ENCODE peak calls at places on chromosomes 16 and 17, in five cellular contexts. Q is AG04449, I is A673, N is heart right ventricle, K is brain microvascular endothelial cell. B is an unnamed sample.

GRCh38 chr17:40311575-40311974 is 2.6 kb downstream of the RARA start:
- DNase-seq in I (peak), N (peak), K (no peak), Q (no peak), B (no peak)

GRCh38 chr17:50630524-50631194 is 4.0 kb upstream of the ABCC3 start:
- DNase-seq in Q (no peak), K (no peak), I (no peak), N (peak), B (no peak)

GRCh38 chr16:8644513-8645140 is 23.1 kb downstream of the METTL22 start:
- DNase-seq in Q (no peak), N (no peak), K (no peak), I (no peak), B (peak)

GRCh38 chr17:83080641-83081560 is 1.5 kb downstream of the METRNL start:
- DNase-seq in I (no peak), N (no peak), Q (no peak), K (no peak), B (no peak)

GRCh38 chr17:77719806-77720205 is 238.7 kb upstream of the TNRC6C start:
- DNase-seq in K (no peak), Q (no peak), N (no peak), I (no peak), B (no peak)

GRCh38 chr17:38609280-38610031 is 3.7 kb upstream of the SRCIN1 start:
- DNase-seq in K (no peak), Q (no peak), N (no peak), I (no peak), B (no peak)

GRCh38 chr16:80803341-80804060 is 897 bp downstream of the CDYL2 start:
- DNase-seq in Q (no peak), N (peak), I (peak), K (no peak), B (peak)

GRCh38 chr16:11681977-11682654 is 13.9 kb downstream of the SNN start:
- DNase-seq in Q (no peak), N (no peak), K (no peak), I (no peak), B (no peak)

GRCh38 chr16:87324411-87325275 is 7.5 kb upstream of the C16orf95 start:
- DNase-seq in K (no peak), I (peak), N (no peak), Q (no peak), B (peak)

GRCh38 chr16:945271-946047 is 25.3 kb downstream of the LMF1 start:
- DNase-seq in I (no peak), Q (no peak), K (no peak), N (no peak), B (no peak)

GRCh38 chr17:81884520-81884919 is 6.9 kb downstream of the ALYREF start:
- DNase-seq in K (no peak), I (no peak), Q (no peak), N (no peak), B (no peak)

GRCh38 chr16:22424161-22424937 is 49.9 kb upstream of the CDR2 start:
- DNase-seq in N (peak), Q (no peak), I (no peak), K (no peak), B (no peak)

GRCh38 chr17:76987486-76987885 is 119.3 kb downstream of the MGAT5B start:
- DNase-seq in Q (no peak), I (no peak), N (no peak), K (no peak), B (no peak)

GRCh38 chr17:82407255-82407654 is 10.9 kb upstream of the HEXD start:
- DNase-seq in Q (no peak), I (no peak), K (peak), N (peak), B (no peak)

GRCh38 chr17:76672270-76672851 is 28.8 kb upstream of the ST6GALNAC1 start:
- DNase-seq in K (no peak), N (no peak), I (no peak), Q (no peak), B (no peak)

GRCh38 chr17:50575581-50576210 is 15.2 kb downstream of the CACNA1G start:
- DNase-seq in K (no peak), N (no peak), Q (no peak), I (no peak), B (no peak)

GRCh38 chr17:49454050-49454449 is 39.4 kb upstream of the PHB1 start:
- DNase-seq in K (no peak), N (no peak), Q (no peak), I (no peak), B (no peak)

GRCh38 chr17:11238710-11239109 is 2.3 kb upstream of the SHISA6 start:
- DNase-seq in I (no peak), Q (no peak), K (no peak), N (no peak), B (no peak)

GRCh38 chr17:59807892-59808509 is 84.7 kb downstream of the TUBD1 start:
- DNase-seq in I (no peak), Q (no peak), N (no peak), K (no peak), B (no peak)

GRCh38 chr16:85451646-85452363 is 161.3 kb upstream of the GSE1 start:
- DNase-seq in I (no peak), Q (no peak), K (no peak), N (no peak), B (no peak)

GRCh38 chr17:21213491-21214014 is 408 bp downstream of the TMEM11 start:
- DNase-seq in Q (no peak), I (peak), N (no peak), K (peak), B (peak)

GRCh38 chr17:83135692-83136091 is 56.3 kb downstream of the METRNL start:
- DNase-seq in N (no peak), K (no peak), Q (no peak), I (no peak), B (no peak)

GRCh38 chr16:53753431-53753830 is 49.5 kb downstream of the FTO start:
- DNase-seq in K (no peak), Q (no peak), N (no peak), I (no peak), B (no peak)
- TF ChIP-seq CTCF in K (no peak), Q (no peak), N (no peak), I (peak), B (no peak)

GRCh38 chr16:89764711-89765201 is 43.4 kb downstream of the ZNF276 start:
- DNase-seq in I (no peak), K (no peak), N (no peak), Q (no peak), B (peak)
- TF ChIP-seq CTCF in I (no peak), K (no peak), N (no peak), Q (no peak), B (no peak)

DNA sequence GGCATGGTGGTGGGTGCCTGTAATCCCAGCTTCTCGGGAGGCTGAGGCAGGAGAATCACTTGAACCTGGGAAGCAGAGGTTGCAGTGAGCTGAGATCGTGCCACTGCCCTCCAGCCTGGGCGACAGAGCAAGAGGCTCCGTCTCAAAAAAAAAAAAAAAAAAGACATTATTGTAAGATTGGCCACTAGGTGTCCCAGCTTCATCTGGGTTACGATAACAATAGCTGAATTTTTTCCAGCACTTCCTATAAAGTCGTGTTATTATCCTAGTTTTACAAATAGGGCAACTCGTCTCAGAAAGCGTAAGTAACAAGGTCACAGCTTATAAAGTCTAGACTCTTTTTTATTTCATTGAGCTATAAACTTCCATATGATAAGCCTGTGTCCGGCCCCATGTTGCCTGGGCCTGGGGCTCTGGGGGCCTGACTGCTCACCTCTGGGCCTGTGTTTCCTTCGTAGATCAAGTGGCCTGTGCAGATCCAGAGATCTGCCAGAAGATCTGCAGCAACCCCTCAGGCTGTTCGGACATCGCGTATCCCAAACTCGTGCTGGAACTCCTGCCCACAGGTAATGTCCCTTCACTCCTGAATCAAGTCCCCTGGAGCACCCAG is 60.5 kb downstream of the SLC5A11 start:
- DNase-seq in Q (no peak), N (no peak), K (no peak), I (peak), B (no peak)
- TF ChIP-seq CTCF in Q (peak), N (peak), K (peak), I (peak), B (peak)

GRCh38 chr17:58692239-58693055 is at the start of gene RAD51C:
- DNase-seq in N (peak), I (peak), K (peak), Q (peak), B (peak)
- TF ChIP-seq CTCF in N (no peak), I (no peak), K (peak), Q (no peak), B (no peak)

GRCh38 chr17:7997186-7997585 is 5.2 kb upstream of the GUCY2D start:
- DNase-seq in Q (no peak), N (peak), K (no peak), I (peak), B (no peak)
- TF ChIP-seq CTCF in Q (peak), N (peak), K (peak), I (peak), B (peak)

GRCh38 chr16:88762258-88762870 is 22.7 kb downstream of the PIEZO1 start:
- DNase-seq in Q (no peak), I (no peak), K (no peak), N (no peak), B (no peak)

GRCh38 chr16:88764080-88764479 is 20.9 kb downstream of the PIEZO1 start:
- DNase-seq in Q (no peak), I (no peak), K (no peak), N (no peak), B (no peak)

GRCh38 chr16:88762941-88763340 is 22.1 kb downstream of the PIEZO1 start:
- DNase-seq in N (no peak), Q (no peak), K (no peak), I (no peak), B (no peak)

GRCh38 chr16:88764913-88765349 is 20.1 kb downstream of the PIEZO1 start:
- DNase-seq in K (peak), N (no peak), I (no peak), Q (no peak), B (no peak)

DNA sequence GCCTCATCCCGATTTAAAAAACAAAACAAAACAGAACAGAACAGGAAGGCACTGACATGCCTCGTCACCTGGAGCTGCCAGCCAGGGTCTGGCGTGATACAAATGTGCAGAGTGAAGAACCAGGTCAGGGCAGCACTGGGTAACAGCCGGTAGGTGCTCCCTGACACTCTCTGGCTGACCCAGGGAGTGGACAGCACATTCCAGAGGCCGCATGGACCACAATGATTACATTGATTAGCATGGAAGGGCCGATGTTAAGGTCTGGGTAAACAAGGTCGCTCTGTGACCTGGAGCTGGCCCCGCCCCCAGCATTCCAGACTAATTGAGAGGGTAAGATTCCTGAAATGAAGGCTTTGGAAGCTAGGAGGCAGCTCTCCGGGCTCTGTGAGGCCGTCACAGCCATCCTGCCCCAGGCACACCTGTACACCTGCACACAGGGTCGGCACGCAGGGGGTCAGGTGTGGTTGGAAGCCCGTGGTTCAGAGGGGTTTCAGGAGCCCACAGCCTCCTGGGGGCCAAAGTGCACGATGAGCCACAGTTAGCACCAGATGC is 21.4 kb downstream of the PIEZO1 start:
- DNase-seq in N (no peak), Q (no peak), K (no peak), I (no peak), B (no peak)
- TF ChIP-seq CTCF in N (no peak), Q (no peak), K (no peak), I (no peak), B (no peak)

DNA sequence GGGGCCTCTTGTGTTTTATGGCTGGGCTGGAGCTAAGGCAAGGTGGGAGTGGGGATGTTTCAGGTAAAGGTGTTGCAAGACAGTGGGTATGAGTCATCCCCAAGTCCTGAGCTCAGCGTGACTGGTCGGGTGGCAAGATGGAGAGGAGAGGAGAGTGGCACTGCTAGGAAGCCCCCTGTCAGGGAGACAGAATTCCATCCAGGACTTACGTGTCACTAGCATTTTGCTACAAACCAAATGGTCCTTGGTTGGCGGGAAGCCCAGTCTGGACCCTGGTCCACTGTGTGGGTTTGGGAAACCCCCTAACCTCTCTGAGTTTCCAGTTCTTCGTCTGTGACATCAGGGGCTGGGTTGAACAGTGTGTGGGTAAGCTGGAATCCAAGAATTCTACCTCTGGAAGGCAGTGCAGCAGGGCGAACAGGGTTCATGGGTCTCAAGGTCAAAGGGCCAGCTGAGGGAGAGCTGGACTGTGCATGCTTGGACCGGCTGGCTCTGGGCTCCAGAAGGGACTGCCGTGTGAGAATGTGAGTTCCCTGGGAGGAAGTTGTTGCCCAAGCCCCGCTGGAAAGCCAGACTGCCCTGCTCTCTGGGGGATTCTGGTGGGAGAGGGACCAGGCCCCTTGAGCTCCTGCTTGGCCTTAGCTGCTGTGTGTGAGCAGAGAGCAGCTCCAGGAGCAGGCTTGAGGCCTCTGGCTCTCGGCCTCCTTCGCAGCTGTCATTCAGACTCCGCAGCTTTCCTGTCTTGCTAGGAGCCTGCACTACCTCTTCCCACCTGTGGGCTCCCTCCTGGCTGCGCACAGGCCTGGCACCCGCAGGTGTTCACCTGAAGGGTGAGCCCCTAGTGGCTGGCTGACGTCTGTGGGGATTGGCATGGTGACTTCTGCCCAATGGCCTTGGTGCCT is 84.5 kb downstream of the NT5M start:
- DNase-seq in N (peak), Q (no peak), K (no peak), I (no peak), B (no peak)
- TF ChIP-seq CTCF in N (no peak), Q (no peak), K (peak), I (peak), B (no peak)

B was measured in CD14-positive monocyte.